ENCODE peak calls at places on chromosomes 3 and 15, in ten cellular contexts. One of them, this sample, is unnamed.

GRCh38 chr15:63277893-63278505 is 594 bp downstream of the APH1B start:
- DNase-seq in GM20000: no peak
- DNase-seq in activated CD4-positive, alpha-beta T cell treated with anti-CD3 and anti-CD28 coated beads, Interleukin-2, amount 50 U/mL, for 1 hour: no peak
- DNase-seq in head of caudate nucleus: no peak
- DNase-seq in gastrocnemius medialis: no peak
- DNase-seq in NAMALWA: no peak
- DNase-seq in NCI-H345: peak; percentile 17
- DNase-seq in foreskin keratinocyte: peak; percentile 34
- DNase-seq in activated CD8-positive, alpha-beta memory T cell treated with anti-CD3 and anti-CD28 coated beads for 1 hour: no peak
- DNase-seq in NCI-H2081: no peak
- DNase-seq in this sample: no peak

GRCh38 chr3:178022599-178022998 is 513.6 kb upstream of the KCNMB2 start:
- DNase-seq in activated CD4-positive, alpha-beta T cell treated with anti-CD3 and anti-CD28 coated beads, Interleukin-2, amount 50 U/mL, for 1 hour: no peak
- DNase-seq in NCI-H2081: no peak
- DNase-seq in head of caudate nucleus: peak; percentile 2
- DNase-seq in NAMALWA: no peak
- DNase-seq in NCI-H345: no peak
- DNase-seq in foreskin keratinocyte: no peak
- DNase-seq in GM20000: no peak
- DNase-seq in activated CD8-positive, alpha-beta memory T cell treated with anti-CD3 and anti-CD28 coated beads for 1 hour: no peak
- DNase-seq in gastrocnemius medialis: no peak
- DNase-seq in this sample: no peak

GRCh38 chr3:156174229-156174847 is 54.0 kb downstream of the KCNAB1 start:
- DNase-seq in GM20000: no peak
- DNase-seq in NCI-H2081: peak; percentile 34
- DNase-seq in head of caudate nucleus: no peak
- DNase-seq in NCI-H345: no peak
- DNase-seq in foreskin keratinocyte: peak; percentile 71
- DNase-seq in NAMALWA: peak; percentile 28
- DNase-seq in gastrocnemius medialis: no peak
- DNase-seq in activated CD8-positive, alpha-beta memory T cell treated with anti-CD3 and anti-CD28 coated beads for 1 hour: no peak
- DNase-seq in activated CD4-positive, alpha-beta T cell treated with anti-CD3 and anti-CD28 coated beads, Interleukin-2, amount 50 U/mL, for 1 hour: no peak
- DNase-seq in this sample: no peak

GRCh38 chr3:87350367-87351199 is 74.2 kb upstream of the POU1F1 start:
- DNase-seq in NCI-H2081: no peak
- DNase-seq in GM20000: peak; percentile 62
- DNase-seq in activated CD4-positive, alpha-beta T cell treated with anti-CD3 and anti-CD28 coated beads, Interleukin-2, amount 50 U/mL, for 1 hour: no peak
- DNase-seq in NCI-H345: peak; percentile 44
- DNase-seq in foreskin keratinocyte: peak; percentile 30
- DNase-seq in head of caudate nucleus: peak; percentile 24
- DNase-seq in NAMALWA: peak; percentile 56
- DNase-seq in activated CD8-positive, alpha-beta memory T cell treated with anti-CD3 and anti-CD28 coated beads for 1 hour: no peak
- DNase-seq in gastrocnemius medialis: no peak
- DNase-seq in this sample: peak; percentile 42

GRCh38 chr3:134366928-134367352 is 7.3 kb downstream of the AMOTL2 start:
- DNase-seq in NCI-H2081: no peak
- DNase-seq in activated CD8-positive, alpha-beta memory T cell treated with anti-CD3 and anti-CD28 coated beads for 1 hour: no peak
- DNase-seq in NAMALWA: no peak
- DNase-seq in NCI-H345: no peak
- DNase-seq in GM20000: no peak
- DNase-seq in activated CD4-positive, alpha-beta T cell treated with anti-CD3 and anti-CD28 coated beads, Interleukin-2, amount 50 U/mL, for 1 hour: no peak
- DNase-seq in gastrocnemius medialis: peak; percentile 50
- DNase-seq in head of caudate nucleus: peak; percentile 91
- DNase-seq in foreskin keratinocyte: no peak
- DNase-seq in this sample: no peak

GRCh38 chr3:162348912-162349311 is 852.3 kb downstream of the OTOL1 start:
- DNase-seq in activated CD4-positive, alpha-beta T cell treated with anti-CD3 and anti-CD28 coated beads, Interleukin-2, amount 50 U/mL, for 1 hour: no peak
- DNase-seq in NCI-H2081: no peak
- DNase-seq in head of caudate nucleus: no peak
- DNase-seq in GM20000: no peak
- DNase-seq in foreskin keratinocyte: no peak
- DNase-seq in NAMALWA: no peak
- DNase-seq in activated CD8-positive, alpha-beta memory T cell treated with anti-CD3 and anti-CD28 coated beads for 1 hour: no peak
- DNase-seq in NCI-H345: no peak
- DNase-seq in gastrocnemius medialis: no peak
- DNase-seq in this sample: no peak

GRCh38 chr3:36843065-36844051 is 79.0 kb upstream of the DCLK3 start:
- DNase-seq in head of caudate nucleus: peak; percentile 27
- DNase-seq in activated CD8-positive, alpha-beta memory T cell treated with anti-CD3 and anti-CD28 coated beads for 1 hour: peak; percentile 12
- DNase-seq in gastrocnemius medialis: no peak
- DNase-seq in foreskin keratinocyte: peak; percentile 23
- DNase-seq in activated CD4-positive, alpha-beta T cell treated with anti-CD3 and anti-CD28 coated beads, Interleukin-2, amount 50 U/mL, for 1 hour: peak; percentile 45
- DNase-seq in GM20000: peak; percentile 43
- DNase-seq in NAMALWA: peak; percentile 58
- DNase-seq in NCI-H345: no peak
- DNase-seq in NCI-H2081: no peak
- DNase-seq in this sample: peak; percentile 25

GRCh38 chr3:194571491-194571941 is 61.7 kb downstream of the TMEM44 start:
- DNase-seq in foreskin keratinocyte: no peak
- DNase-seq in NCI-H2081: no peak
- DNase-seq in head of caudate nucleus: no peak
- DNase-seq in NAMALWA: no peak
- DNase-seq in GM20000: no peak
- DNase-seq in NCI-H345: no peak
- DNase-seq in activated CD4-positive, alpha-beta T cell treated with anti-CD3 and anti-CD28 coated beads, Interleukin-2, amount 50 U/mL, for 1 hour: no peak
- DNase-seq in activated CD8-positive, alpha-beta memory T cell treated with anti-CD3 and anti-CD28 coated beads for 1 hour: no peak
- DNase-seq in gastrocnemius medialis: no peak
- DNase-seq in this sample: no peak

GRCh38 chr3:39809181-39809994 is at the start of gene MYRIP:
- DNase-seq in foreskin keratinocyte: no peak
- DNase-seq in activated CD8-positive, alpha-beta memory T cell treated with anti-CD3 and anti-CD28 coated beads for 1 hour: no peak
- DNase-seq in GM20000: peak; percentile 83
- DNase-seq in NAMALWA: no peak
- DNase-seq in head of caudate nucleus: peak; percentile 42
- DNase-seq in activated CD4-positive, alpha-beta T cell treated with anti-CD3 and anti-CD28 coated beads, Interleukin-2, amount 50 U/mL, for 1 hour: no peak
- DNase-seq in gastrocnemius medialis: peak; percentile 23
- DNase-seq in NCI-H345: peak; percentile 85
- DNase-seq in NCI-H2081: peak; percentile 82
- DNase-seq in this sample: peak; percentile 93

GRCh38 chr3:46504780-46505179 is 7.0 kb downstream of the RTP3 start:
- DNase-seq in GM20000: no peak
- DNase-seq in gastrocnemius medialis: no peak
- DNase-seq in NCI-H345: no peak
- DNase-seq in foreskin keratinocyte: no peak
- DNase-seq in activated CD4-positive, alpha-beta T cell treated with anti-CD3 and anti-CD28 coated beads, Interleukin-2, amount 50 U/mL, for 1 hour: no peak
- DNase-seq in head of caudate nucleus: no peak
- DNase-seq in NAMALWA: peak; percentile 8
- DNase-seq in activated CD8-positive, alpha-beta memory T cell treated with anti-CD3 and anti-CD28 coated beads for 1 hour: no peak
- DNase-seq in NCI-H2081: no peak
- DNase-seq in this sample: no peak

GRCh38 chr3:5160926-5161858 is 26.3 kb upstream of the EDEM1 start:
- DNase-seq in activated CD4-positive, alpha-beta T cell treated with anti-CD3 and anti-CD28 coated beads, Interleukin-2, amount 50 U/mL, for 1 hour: no peak
- DNase-seq in foreskin keratinocyte: peak; percentile 40
- DNase-seq in gastrocnemius medialis: no peak
- DNase-seq in NCI-H345: peak; percentile 22
- DNase-seq in activated CD8-positive, alpha-beta memory T cell treated with anti-CD3 and anti-CD28 coated beads for 1 hour: no peak
- DNase-seq in head of caudate nucleus: no peak
- DNase-seq in NCI-H2081: no peak
- DNase-seq in NAMALWA: no peak
- DNase-seq in GM20000: no peak
- DNase-seq in this sample: no peak

GRCh38 chr3:70471464-70472342 is 159.3 kb upstream of the MDFIC2 start:
- DNase-seq in foreskin keratinocyte: no peak
- DNase-seq in head of caudate nucleus: no peak
- DNase-seq in gastrocnemius medialis: no peak
- DNase-seq in NCI-H2081: no peak
- DNase-seq in NAMALWA: no peak
- DNase-seq in activated CD4-positive, alpha-beta T cell treated with anti-CD3 and anti-CD28 coated beads, Interleukin-2, amount 50 U/mL, for 1 hour: no peak
- DNase-seq in GM20000: no peak
- DNase-seq in NCI-H345: no peak
- DNase-seq in activated CD8-positive, alpha-beta memory T cell treated with anti-CD3 and anti-CD28 coated beads for 1 hour: no peak
- DNase-seq in this sample: no peak

GRCh38 chr3:186566772-186567071 is 417 bp downstream of the TBCCD1 start:
- DNase-seq in activated CD8-positive, alpha-beta memory T cell treated with anti-CD3 and anti-CD28 coated beads for 1 hour: no peak
- DNase-seq in head of caudate nucleus: no peak
- DNase-seq in NAMALWA: peak; percentile 64
- DNase-seq in GM20000: peak; percentile 27
- DNase-seq in NCI-H345: no peak
- DNase-seq in activated CD4-positive, alpha-beta T cell treated with anti-CD3 and anti-CD28 coated beads, Interleukin-2, amount 50 U/mL, for 1 hour: no peak
- DNase-seq in gastrocnemius medialis: no peak
- DNase-seq in NCI-H2081: no peak
- DNase-seq in foreskin keratinocyte: no peak
- DNase-seq in this sample: no peak

GRCh38 chr3:154955907-154956533 is 124.1 kb upstream of the MME start:
- DNase-seq in GM20000: no peak
- DNase-seq in activated CD8-positive, alpha-beta memory T cell treated with anti-CD3 and anti-CD28 coated beads for 1 hour: no peak
- DNase-seq in head of caudate nucleus: no peak
- DNase-seq in foreskin keratinocyte: no peak
- DNase-seq in activated CD4-positive, alpha-beta T cell treated with anti-CD3 and anti-CD28 coated beads, Interleukin-2, amount 50 U/mL, for 1 hour: no peak
- DNase-seq in NAMALWA: peak; percentile 5
- DNase-seq in NCI-H2081: no peak
- DNase-seq in gastrocnemius medialis: no peak
- DNase-seq in NCI-H345: no peak
- DNase-seq in this sample: no peak

GRCh38 chr3:108940166-108940565 is 13.5 kb downstream of the GUCA1C start:
- DNase-seq in NCI-H2081: no peak
- DNase-seq in GM20000: no peak
- DNase-seq in activated CD8-positive, alpha-beta memory T cell treated with anti-CD3 and anti-CD28 coated beads for 1 hour: no peak
- DNase-seq in NAMALWA: no peak
- DNase-seq in foreskin keratinocyte: no peak
- DNase-seq in NCI-H345: no peak
- DNase-seq in activated CD4-positive, alpha-beta T cell treated with anti-CD3 and anti-CD28 coated beads, Interleukin-2, amount 50 U/mL, for 1 hour: no peak
- DNase-seq in gastrocnemius medialis: no peak
- DNase-seq in head of caudate nucleus: no peak
- DNase-seq in this sample: no peak

GRCh38 chr3:186287723-186288122 is 74.3 kb downstream of the DGKG start:
- DNase-seq in activated CD8-positive, alpha-beta memory T cell treated with anti-CD3 and anti-CD28 coated beads for 1 hour: no peak
- DNase-seq in NCI-H2081: no peak
- DNase-seq in NAMALWA: no peak
- DNase-seq in gastrocnemius medialis: no peak
- DNase-seq in NCI-H345: no peak
- DNase-seq in foreskin keratinocyte: peak; percentile 41
- DNase-seq in activated CD4-positive, alpha-beta T cell treated with anti-CD3 and anti-CD28 coated beads, Interleukin-2, amount 50 U/mL, for 1 hour: no peak
- DNase-seq in GM20000: no peak
- DNase-seq in head of caudate nucleus: no peak
- DNase-seq in this sample: no peak

GRCh38 chr3:127775398-127776109 is 46.8 kb downstream of the MGLL start:
- DNase-seq in NCI-H2081: peak; percentile 93
- DNase-seq in GM20000: no peak
- DNase-seq in foreskin keratinocyte: no peak
- DNase-seq in NAMALWA: no peak
- DNase-seq in head of caudate nucleus: no peak
- DNase-seq in NCI-H345: peak; percentile 79
- DNase-seq in activated CD8-positive, alpha-beta memory T cell treated with anti-CD3 and anti-CD28 coated beads for 1 hour: no peak
- DNase-seq in gastrocnemius medialis: no peak
- DNase-seq in activated CD4-positive, alpha-beta T cell treated with anti-CD3 and anti-CD28 coated beads, Interleukin-2, amount 50 U/mL, for 1 hour: no peak
- DNase-seq in this sample: no peak

GRCh38 chr15:55708720-55709119 is 34.2 kb downstream of the PRTG start:
- DNase-seq in NCI-H345: no peak
- DNase-seq in foreskin keratinocyte: no peak
- DNase-seq in activated CD4-positive, alpha-beta T cell treated with anti-CD3 and anti-CD28 coated beads, Interleukin-2, amount 50 U/mL, for 1 hour: no peak
- DNase-seq in NAMALWA: no peak
- DNase-seq in head of caudate nucleus: no peak
- DNase-seq in GM20000: no peak
- DNase-seq in activated CD8-positive, alpha-beta memory T cell treated with anti-CD3 and anti-CD28 coated beads for 1 hour: no peak
- DNase-seq in NCI-H2081: no peak
- DNase-seq in gastrocnemius medialis: no peak
- DNase-seq in this sample: no peak

GRCh38 chr3:56800373-56801150 is 1.2 kb downstream of the ARHGEF3 start:
- DNase-seq in gastrocnemius medialis: no peak
- DNase-seq in GM20000: peak; percentile 49
- DNase-seq in NCI-H345: no peak
- DNase-seq in foreskin keratinocyte: peak; percentile 67
- DNase-seq in head of caudate nucleus: peak; percentile 21
- DNase-seq in activated CD4-positive, alpha-beta T cell treated with anti-CD3 and anti-CD28 coated beads, Interleukin-2, amount 50 U/mL, for 1 hour: peak; percentile 69
- DNase-seq in NAMALWA: peak; percentile 6
- DNase-seq in activated CD8-positive, alpha-beta memory T cell treated with anti-CD3 and anti-CD28 coated beads for 1 hour: peak; percentile 50
- DNase-seq in NCI-H2081: no peak
- DNase-seq in this sample: peak; percentile 39

GRCh38 chr15:40112789-40113188 is 4.1 kb upstream of the BMF start:
- DNase-seq in activated CD4-positive, alpha-beta T cell treated with anti-CD3 and anti-CD28 coated beads, Interleukin-2, amount 50 U/mL, for 1 hour: no peak
- DNase-seq in NCI-H345: no peak
- DNase-seq in activated CD8-positive, alpha-beta memory T cell treated with anti-CD3 and anti-CD28 coated beads for 1 hour: no peak
- DNase-seq in NAMALWA: no peak
- DNase-seq in GM20000: no peak
- DNase-seq in NCI-H2081: no peak
- DNase-seq in foreskin keratinocyte: no peak
- DNase-seq in gastrocnemius medialis: no peak
- DNase-seq in head of caudate nucleus: no peak
- DNase-seq in this sample: no peak

GRCh38 chr3:150599611-150600297 is 3.4 kb upstream of the SELENOT start:
- DNase-seq in activated CD4-positive, alpha-beta T cell treated with anti-CD3 and anti-CD28 coated beads, Interleukin-2, amount 50 U/mL, for 1 hour: no peak
- DNase-seq in NAMALWA: peak; percentile 53
- DNase-seq in NCI-H2081: no peak
- DNase-seq in head of caudate nucleus: no peak
- DNase-seq in GM20000: peak; percentile 43
- DNase-seq in gastrocnemius medialis: no peak
- DNase-seq in NCI-H345: no peak
- DNase-seq in foreskin keratinocyte: peak; percentile 96
- DNase-seq in activated CD8-positive, alpha-beta memory T cell treated with anti-CD3 and anti-CD28 coated beads for 1 hour: no peak
- DNase-seq in this sample: no peak

GRCh38 chr3:26236511-26236910 is 386.1 kb upstream of the LRRC3B start:
- DNase-seq in GM20000: no peak
- DNase-seq in NCI-H2081: no peak
- DNase-seq in NAMALWA: no peak
- DNase-seq in NCI-H345: no peak
- DNase-seq in gastrocnemius medialis: no peak
- DNase-seq in activated CD4-positive, alpha-beta T cell treated with anti-CD3 and anti-CD28 coated beads, Interleukin-2, amount 50 U/mL, for 1 hour: no peak
- DNase-seq in head of caudate nucleus: no peak
- DNase-seq in activated CD8-positive, alpha-beta memory T cell treated with anti-CD3 and anti-CD28 coated beads for 1 hour: no peak
- DNase-seq in foreskin keratinocyte: no peak
- DNase-seq in this sample: no peak

GRCh38 chr3:65831733-65832425 is 206.8 kb downstream of the MAGI1 start:
- DNase-seq in NCI-H345: no peak
- DNase-seq in activated CD4-positive, alpha-beta T cell treated with anti-CD3 and anti-CD28 coated beads, Interleukin-2, amount 50 U/mL, for 1 hour: no peak
- DNase-seq in gastrocnemius medialis: no peak
- DNase-seq in NAMALWA: no peak
- DNase-seq in NCI-H2081: no peak
- DNase-seq in head of caudate nucleus: no peak
- DNase-seq in activated CD8-positive, alpha-beta memory T cell treated with anti-CD3 and anti-CD28 coated beads for 1 hour: no peak
- DNase-seq in foreskin keratinocyte: peak; percentile 49
- DNase-seq in GM20000: no peak
- DNase-seq in this sample: no peak

GRCh38 chr3:71956716-71957115 is 171.8 kb upstream of the PROK2 start:
- DNase-seq in activated CD4-positive, alpha-beta T cell treated with anti-CD3 and anti-CD28 coated beads, Interleukin-2, amount 50 U/mL, for 1 hour: no peak
- DNase-seq in activated CD8-positive, alpha-beta memory T cell treated with anti-CD3 and anti-CD28 coated beads for 1 hour: no peak
- DNase-seq in GM20000: no peak
- DNase-seq in NCI-H345: no peak
- DNase-seq in NAMALWA: no peak
- DNase-seq in NCI-H2081: no peak
- DNase-seq in foreskin keratinocyte: no peak
- DNase-seq in gastrocnemius medialis: no peak
- DNase-seq in head of caudate nucleus: no peak
- DNase-seq in this sample: no peak

GRCh38 chr15:74866090-74866489 is 7.1 kb downstream of the SCAMP2 start:
- DNase-seq in activated CD4-positive, alpha-beta T cell treated with anti-CD3 and anti-CD28 coated beads, Interleukin-2, amount 50 U/mL, for 1 hour: no peak
- DNase-seq in GM20000: no peak
- DNase-seq in activated CD8-positive, alpha-beta memory T cell treated with anti-CD3 and anti-CD28 coated beads for 1 hour: no peak
- DNase-seq in NCI-H345: no peak
- DNase-seq in NAMALWA: no peak
- DNase-seq in gastrocnemius medialis: no peak
- DNase-seq in foreskin keratinocyte: peak; percentile 91
- DNase-seq in head of caudate nucleus: no peak
- DNase-seq in NCI-H2081: no peak
- DNase-seq in this sample: no peak

GRCh38 chr15:64016257-64016656 is 30.0 kb downstream of the DAPK2 start:
- DNase-seq in gastrocnemius medialis: no peak
- DNase-seq in NCI-H2081: no peak
- DNase-seq in foreskin keratinocyte: no peak
- DNase-seq in NCI-H345: no peak
- DNase-seq in GM20000: no peak
- DNase-seq in NAMALWA: no peak
- DNase-seq in head of caudate nucleus: no peak
- DNase-seq in activated CD4-positive, alpha-beta T cell treated with anti-CD3 and anti-CD28 coated beads, Interleukin-2, amount 50 U/mL, for 1 hour: no peak
- DNase-seq in activated CD8-positive, alpha-beta memory T cell treated with anti-CD3 and anti-CD28 coated beads for 1 hour: no peak
- DNase-seq in this sample: no peak

GRCh38 chr3:122214718-122215117 is 31.2 kb downstream of the CASR start:
- DNase-seq in NCI-H2081: no peak
- DNase-seq in NAMALWA: no peak
- DNase-seq in foreskin keratinocyte: no peak
- DNase-seq in GM20000: no peak
- DNase-seq in activated CD4-positive, alpha-beta T cell treated with anti-CD3 and anti-CD28 coated beads, Interleukin-2, amount 50 U/mL, for 1 hour: no peak
- DNase-seq in activated CD8-positive, alpha-beta memory T cell treated with anti-CD3 and anti-CD28 coated beads for 1 hour: no peak
- DNase-seq in gastrocnemius medialis: no peak
- DNase-seq in head of caudate nucleus: no peak
- DNase-seq in NCI-H345: no peak
- DNase-seq in this sample: no peak

GRCh38 chr3:124878561-124879394 is 8.4 kb downstream of the ITGB5 start:
- DNase-seq in NCI-H2081: no peak
- DNase-seq in activated CD4-positive, alpha-beta T cell treated with anti-CD3 and anti-CD28 coated beads, Interleukin-2, amount 50 U/mL, for 1 hour: no peak
- DNase-seq in foreskin keratinocyte: peak; percentile 95
- DNase-seq in gastrocnemius medialis: peak; percentile 30
- DNase-seq in NCI-H345: no peak
- DNase-seq in head of caudate nucleus: no peak
- DNase-seq in GM20000: no peak
- DNase-seq in activated CD8-positive, alpha-beta memory T cell treated with anti-CD3 and anti-CD28 coated beads for 1 hour: no peak
- DNase-seq in NAMALWA: no peak
- DNase-seq in this sample: no peak

This sample was measured in germinal center.